ENCODE peak calls at places on chromosomes 7 and 10, in eight cellular contexts. One of them, this sample, is unnamed.

GRCh38 chr10:131933016-131933694 is 32.3 kb downstream of the PPP2R2D start:
- DNase-seq in OCI-LY7: no peak
- DNase-seq in mammary epithelial cell: no peak
- DNase-seq in astrocyte of the cerebellum: no peak
- DNase-seq in heart right ventricle: no peak
- DNase-seq in PC-9: no peak
- DNase-seq in D721Med: no peak
- DNase-seq in type B pancreatic cell: no peak
- DNase-seq in this sample: no peak

GRCh38 chr10:90718185-90718584 is 139.7 kb downstream of the HTR7 start:
- DNase-seq in OCI-LY7: no peak
- DNase-seq in mammary epithelial cell: no peak
- DNase-seq in astrocyte of the cerebellum: no peak
- DNase-seq in heart right ventricle: no peak
- DNase-seq in PC-9: no peak
- DNase-seq in D721Med: no peak
- DNase-seq in type B pancreatic cell: no peak
- DNase-seq in this sample: no peak

GRCh38 chr10:3071405-3072198 is 4.3 kb downstream of the PFKP start:
- DNase-seq in OCI-LY7: no peak
- DNase-seq in mammary epithelial cell: peak; percentile 95
- DNase-seq in astrocyte of the cerebellum: peak; percentile 48
- DNase-seq in heart right ventricle: no peak
- DNase-seq in PC-9: peak; percentile 84
- DNase-seq in D721Med: no peak
- DNase-seq in type B pancreatic cell: no peak
- DNase-seq in this sample: no peak

GRCh38 chr7:46478046-46478445 is 557.0 kb upstream of the IGFBP3 start:
- DNase-seq in OCI-LY7: no peak
- DNase-seq in mammary epithelial cell: peak; percentile 67
- DNase-seq in astrocyte of the cerebellum: peak; percentile 50
- DNase-seq in heart right ventricle: no peak
- DNase-seq in PC-9: no peak
- DNase-seq in D721Med: no peak
- DNase-seq in type B pancreatic cell: no peak
- DNase-seq in this sample: no peak

GRCh38 chr7:54989826-54990225 is 29.0 kb upstream of the EGFR start:
- DNase-seq in OCI-LY7: no peak
- DNase-seq in mammary epithelial cell: no peak
- DNase-seq in astrocyte of the cerebellum: no peak
- DNase-seq in heart right ventricle: no peak
- DNase-seq in PC-9: no peak
- DNase-seq in D721Med: no peak
- DNase-seq in type B pancreatic cell: no peak
- DNase-seq in this sample: no peak

GRCh38 chr10:45001382-45002148 is 842 bp downstream of the ZNF22 start:
- DNase-seq in OCI-LY7: peak; percentile 72
- DNase-seq in mammary epithelial cell: peak; percentile 78
- DNase-seq in astrocyte of the cerebellum: no peak
- DNase-seq in heart right ventricle: peak; percentile 75
- DNase-seq in PC-9: peak; percentile 79
- DNase-seq in D721Med: no peak
- DNase-seq in type B pancreatic cell: no peak
- DNase-seq in this sample: peak; percentile 74

GRCh38 chr10:102352066-102352715 is 43.3 kb upstream of the NFKB2 start:
- DNase-seq in OCI-LY7: peak; percentile 63
- DNase-seq in mammary epithelial cell: peak; percentile 32
- DNase-seq in astrocyte of the cerebellum: no peak
- DNase-seq in heart right ventricle: peak; percentile 32
- DNase-seq in PC-9: no peak
- DNase-seq in D721Med: peak; percentile 53
- DNase-seq in type B pancreatic cell: no peak
- DNase-seq in this sample: peak; percentile 72

GRCh38 chr7:107122483-107122882 is 46.3 kb upstream of the HBP1 start:
- DNase-seq in OCI-LY7: no peak
- DNase-seq in mammary epithelial cell: no peak
- DNase-seq in astrocyte of the cerebellum: no peak
- DNase-seq in heart right ventricle: no peak
- DNase-seq in PC-9: no peak
- DNase-seq in D721Med: no peak
- DNase-seq in type B pancreatic cell: no peak
- DNase-seq in this sample: no peak

GRCh38 chr10:37839243-37839642 is 18.2 kb downstream of the ZNF248 start:
- DNase-seq in OCI-LY7: no peak
- DNase-seq in mammary epithelial cell: no peak
- DNase-seq in astrocyte of the cerebellum: no peak
- DNase-seq in heart right ventricle: no peak
- DNase-seq in PC-9: no peak
- DNase-seq in D721Med: no peak
- DNase-seq in type B pancreatic cell: no peak
- DNase-seq in this sample: no peak

GRCh38 chr7:98691619-98692018 is 74.5 kb downstream of the NPTX2 start:
- DNase-seq in OCI-LY7: no peak
- DNase-seq in mammary epithelial cell: no peak
- DNase-seq in astrocyte of the cerebellum: no peak
- DNase-seq in heart right ventricle: no peak
- DNase-seq in PC-9: no peak
- DNase-seq in D721Med: no peak
- DNase-seq in type B pancreatic cell: no peak
- DNase-seq in this sample: no peak

GRCh38 chr10:94038024-94038423 is 44.3 kb downstream of the PLCE1 start:
- DNase-seq in OCI-LY7: no peak
- DNase-seq in mammary epithelial cell: no peak
- DNase-seq in astrocyte of the cerebellum: no peak
- DNase-seq in heart right ventricle: no peak
- DNase-seq in PC-9: peak; percentile 77
- DNase-seq in D721Med: no peak
- DNase-seq in type B pancreatic cell: no peak
- DNase-seq in this sample: no peak

GRCh38 chr10:101047268-101047667 is 14.5 kb upstream of the KAZALD1 start:
- DNase-seq in OCI-LY7: no peak
- DNase-seq in mammary epithelial cell: no peak
- DNase-seq in astrocyte of the cerebellum: no peak
- DNase-seq in heart right ventricle: no peak
- DNase-seq in PC-9: no peak
- DNase-seq in D721Med: no peak
- DNase-seq in type B pancreatic cell: no peak
- DNase-seq in this sample: no peak

GRCh38 chr7:127803626-127804025 is 151.6 kb downstream of the SND1 start:
- DNase-seq in OCI-LY7: no peak
- DNase-seq in mammary epithelial cell: peak; percentile 53
- DNase-seq in astrocyte of the cerebellum: no peak
- DNase-seq in heart right ventricle: no peak
- DNase-seq in PC-9: no peak
- DNase-seq in D721Med: no peak
- DNase-seq in type B pancreatic cell: no peak
- DNase-seq in this sample: no peak

GRCh38 chr10:102420443-102420809 is 210 bp upstream of the FBXL15 start:
- DNase-seq in OCI-LY7: peak; percentile 91
- DNase-seq in mammary epithelial cell: no peak
- DNase-seq in astrocyte of the cerebellum: no peak
- DNase-seq in heart right ventricle: no peak
- DNase-seq in PC-9: no peak
- DNase-seq in D721Med: no peak
- DNase-seq in type B pancreatic cell: no peak
- DNase-seq in this sample: peak; percentile 89

GRCh38 chr10:75444781-75445386 is 13.5 kb downstream of the LRMDA start:
- DNase-seq in OCI-LY7: no peak
- DNase-seq in mammary epithelial cell: no peak
- DNase-seq in astrocyte of the cerebellum: no peak
- DNase-seq in heart right ventricle: no peak
- DNase-seq in PC-9: no peak
- DNase-seq in D721Med: no peak
- DNase-seq in type B pancreatic cell: no peak
- DNase-seq in this sample: no peak

GRCh38 chr10:97903128-97904025 is 53.7 kb downstream of the GOLGA7B start:
- DNase-seq in OCI-LY7: no peak
- DNase-seq in mammary epithelial cell: no peak
- DNase-seq in astrocyte of the cerebellum: no peak
- DNase-seq in heart right ventricle: no peak
- DNase-seq in PC-9: no peak
- DNase-seq in D721Med: no peak
- DNase-seq in type B pancreatic cell: no peak
- DNase-seq in this sample: no peak

DNA sequence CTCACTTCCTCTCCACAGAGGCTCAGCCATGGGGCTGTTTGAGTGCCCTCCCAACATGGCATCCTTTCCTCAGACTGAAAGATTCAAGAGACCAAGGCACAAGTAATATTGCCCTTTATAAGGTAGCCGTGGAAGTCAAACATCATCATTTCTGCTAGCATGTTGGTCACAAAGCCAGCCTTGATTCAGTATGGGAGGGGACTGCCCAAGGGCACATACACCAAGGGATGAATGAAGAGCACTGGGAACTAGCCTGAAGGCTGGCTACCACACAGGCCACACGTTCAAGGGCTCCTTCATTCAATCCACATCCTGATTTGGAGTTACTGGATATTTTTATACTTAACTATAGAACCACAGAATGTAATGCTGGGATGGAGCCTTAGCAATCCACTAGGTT is 39.3 kb downstream of the CPVL start:
- DNase-seq in OCI-LY7: no peak
- DNase-seq in mammary epithelial cell: no peak
- DNase-seq in astrocyte of the cerebellum: no peak
- DNase-seq in heart right ventricle: no peak
- DNase-seq in PC-9: no peak
- DNase-seq in D721Med: no peak
- DNase-seq in type B pancreatic cell: no peak
- DNase-seq in this sample: no peak
- TF ChIP-seq CTCF in OCI-LY7: no peak
- TF ChIP-seq CTCF in mammary epithelial cell: no peak
- TF ChIP-seq CTCF in astrocyte of the cerebellum: no peak
- TF ChIP-seq CTCF in heart right ventricle: no peak
- TF ChIP-seq CTCF in PC-9: no peak
- TF ChIP-seq CTCF in D721Med: no peak
- TF ChIP-seq CTCF in type B pancreatic cell: no peak
- TF ChIP-seq CTCF in this sample: no peak

GRCh38 chr7:18278306-18278705 is 217.2 kb upstream of the HDAC9 start:
- DNase-seq in OCI-LY7: no peak
- DNase-seq in mammary epithelial cell: no peak
- DNase-seq in astrocyte of the cerebellum: no peak
- DNase-seq in heart right ventricle: no peak
- DNase-seq in PC-9: peak; percentile 40
- DNase-seq in D721Med: no peak
- DNase-seq in type B pancreatic cell: no peak
- DNase-seq in this sample: no peak

GRCh38 chr7:18276380-18276779 is 219.2 kb upstream of the HDAC9 start:
- DNase-seq in OCI-LY7: no peak
- DNase-seq in mammary epithelial cell: no peak
- DNase-seq in astrocyte of the cerebellum: no peak
- DNase-seq in heart right ventricle: no peak
- DNase-seq in PC-9: no peak
- DNase-seq in D721Med: no peak
- DNase-seq in type B pancreatic cell: no peak
- DNase-seq in this sample: no peak
- TF ChIP-seq CTCF in OCI-LY7: no peak
- TF ChIP-seq CTCF in mammary epithelial cell: peak; percentile 11
- TF ChIP-seq CTCF in astrocyte of the cerebellum: no peak
- TF ChIP-seq CTCF in heart right ventricle: no peak
- TF ChIP-seq CTCF in PC-9: no peak
- TF ChIP-seq CTCF in D721Med: peak; percentile 7
- TF ChIP-seq CTCF in type B pancreatic cell: no peak
- TF ChIP-seq CTCF in this sample: no peak

DNA sequence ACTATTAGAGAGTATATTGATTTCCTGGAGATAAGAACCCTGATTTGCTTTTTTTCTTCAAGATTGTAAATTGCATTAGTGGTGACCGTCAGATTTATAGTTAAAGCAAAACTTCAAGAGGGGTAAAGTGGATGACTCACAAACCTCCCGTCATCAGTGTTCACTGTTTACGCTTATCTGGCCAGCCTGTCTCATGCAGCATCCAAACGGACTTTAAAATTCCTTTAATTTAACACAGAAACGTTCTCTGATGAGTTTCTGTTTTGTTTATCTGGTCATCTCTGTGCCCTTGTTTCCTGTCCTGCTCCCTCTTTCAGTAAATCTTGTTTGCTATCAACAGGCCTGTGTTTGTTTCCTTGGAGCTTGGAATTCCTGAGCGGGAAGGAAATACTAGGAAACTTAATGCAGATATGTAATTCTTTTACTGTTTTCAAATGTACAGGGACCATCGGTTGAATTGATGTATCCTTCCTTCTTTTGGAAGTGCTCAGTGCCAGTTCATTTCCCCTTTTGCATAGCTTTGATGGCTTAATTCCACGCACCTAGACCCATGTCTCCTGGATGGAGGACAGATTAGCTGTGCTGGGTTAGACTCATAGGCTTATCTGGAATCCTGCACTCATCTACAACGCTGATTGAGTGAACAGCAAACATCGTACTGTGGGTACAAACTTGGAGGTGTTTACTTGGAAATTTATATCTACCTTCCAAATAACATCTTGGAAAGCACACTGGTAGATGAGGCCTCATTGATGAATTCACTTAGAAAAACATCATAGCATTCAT is 21.3 kb downstream of the PTPRE start:
- DNase-seq in OCI-LY7: no peak
- DNase-seq in mammary epithelial cell: no peak
- DNase-seq in astrocyte of the cerebellum: peak; percentile 37
- DNase-seq in heart right ventricle: no peak
- DNase-seq in PC-9: no peak
- DNase-seq in D721Med: no peak
- DNase-seq in type B pancreatic cell: no peak
- DNase-seq in this sample: no peak
- TF ChIP-seq CTCF in OCI-LY7: no peak
- TF ChIP-seq CTCF in mammary epithelial cell: no peak
- TF ChIP-seq CTCF in astrocyte of the cerebellum: no peak
- TF ChIP-seq CTCF in heart right ventricle: no peak
- TF ChIP-seq CTCF in PC-9: no peak
- TF ChIP-seq CTCF in D721Med: no peak
- TF ChIP-seq CTCF in type B pancreatic cell: no peak
- TF ChIP-seq CTCF in this sample: no peak

DNA sequence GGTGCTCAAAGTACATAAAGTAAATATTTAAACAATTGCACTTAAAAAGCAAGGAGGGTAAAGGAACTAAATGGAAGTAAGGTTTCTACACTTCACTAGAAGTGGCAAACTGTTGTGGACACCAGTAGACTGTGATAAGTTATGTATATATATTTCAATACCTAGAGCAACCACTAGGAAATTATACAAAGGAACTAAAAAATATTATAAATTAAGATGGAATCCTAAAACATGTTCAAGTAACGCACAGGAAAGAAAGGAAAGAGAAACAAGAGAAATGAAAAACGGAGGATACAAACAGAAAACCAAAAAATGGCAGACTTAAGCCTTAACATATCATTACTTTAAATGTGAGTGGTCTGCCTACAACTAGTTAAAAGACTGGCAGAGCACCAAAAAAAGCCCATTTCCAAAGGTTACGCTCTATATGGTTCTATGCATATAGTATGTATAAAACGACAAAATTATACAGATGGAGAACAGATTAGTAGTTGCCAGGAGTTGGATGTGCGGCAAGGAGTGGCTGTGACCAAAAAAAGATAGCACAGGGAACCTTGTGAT is 19.0 kb downstream of the VPS41 start:
- DNase-seq in OCI-LY7: no peak
- DNase-seq in mammary epithelial cell: no peak
- DNase-seq in astrocyte of the cerebellum: no peak
- DNase-seq in heart right ventricle: no peak
- DNase-seq in PC-9: no peak
- DNase-seq in D721Med: no peak
- DNase-seq in type B pancreatic cell: no peak
- DNase-seq in this sample: no peak
- TF ChIP-seq CTCF in OCI-LY7: peak; percentile 48
- TF ChIP-seq CTCF in mammary epithelial cell: peak; percentile 8
- TF ChIP-seq CTCF in astrocyte of the cerebellum: no peak
- TF ChIP-seq CTCF in heart right ventricle: no peak
- TF ChIP-seq CTCF in PC-9: peak; percentile 63
- TF ChIP-seq CTCF in D721Med: no peak
- TF ChIP-seq CTCF in type B pancreatic cell: peak; percentile 73
- TF ChIP-seq CTCF in this sample: no peak